ENCODE peak calls at places on chromosome 22, in six cellular contexts. Y is GM06990, M is GM12865, V is MM.1S, W is choroid plexus epithelial cell, L is A549. R is an unnamed sample.

GRCh38 chr22:24329453-24329852 is 58.8 kb downstream of the SPECC1L start:
- DNase-seq in Y (no peak), M (no peak), V (no peak), W (no peak), L (no peak), R (no peak)

GRCh38 chr22:24200616-24201212 is 19.4 kb downstream of the SUSD2 start:
- DNase-seq in Y (no peak), M (no peak), V (no peak), W (peak), L (peak), R (peak)

GRCh38 chr22:29854432-29854831 is 16.4 kb upstream of the ASCC2 start:
- DNase-seq in Y (no peak), M (no peak), V (no peak), W (no peak), L (no peak), R (no peak)

GRCh38 chr22:35995772-35996171 is 32.9 kb downstream of the RBFOX2 start:
- DNase-seq in Y (no peak), M (no peak), V (no peak), W (peak), L (no peak), R (peak)

GRCh38 chr22:49296561-49296960 is 531.1 kb downstream of the BRD1 start:
- DNase-seq in Y (no peak), M (no peak), V (no peak), W (no peak), L (no peak), R (no peak)

GRCh38 chr22:24091551-24092420 is 80.7 kb downstream of the CABIN1 start:
- DNase-seq in Y (no peak), M (no peak), V (no peak), W (no peak), L (no peak), R (no peak)

GRCh38 chr22:24536089-24536488 is 18.8 kb downstream of the GUCD1 start:
- DNase-seq in Y (no peak), M (no peak), V (no peak), W (no peak), L (no peak), R (peak)

GRCh38 chr22:33020721-33021120 is 37.5 kb downstream of the SYN3 start:
- DNase-seq in Y (no peak), M (no peak), V (no peak), W (no peak), L (no peak), R (no peak)

GRCh38 chr22:31912402-31912733 is 32.0 kb upstream of the YWHAH start:
- DNase-seq in Y (no peak), M (no peak), V (no peak), W (no peak), L (no peak), R (no peak)

GRCh38 chr22:23678133-23678532 is 12.7 kb upstream of the RGL4 start:
- DNase-seq in Y (no peak), M (no peak), V (no peak), W (no peak), L (no peak), R (no peak)

GRCh38 chr22:36029406-36029755 is 757 bp upstream of the RBFOX2 start:
- DNase-seq in Y (no peak), M (no peak), V (no peak), W (no peak), L (no peak), R (no peak)

GRCh38 chr22:32281092-32281491 is 25.9 kb upstream of the SLC5A4 start:
- DNase-seq in Y (no peak), M (no peak), V (no peak), W (peak), L (peak), R (peak)

GRCh38 chr22:42719656-42720262 is 911 bp downstream of the A4GALT start:
- DNase-seq in Y (no peak), M (peak), V (no peak), W (no peak), L (no peak), R (peak)

GRCh38 chr22:44316393-44317162 is 3.8 kb upstream of the SHISAL1 start:
- DNase-seq in Y (no peak), M (no peak), V (no peak), W (no peak), L (no peak), R (no peak)

GRCh38 chr22:17199131-17199731 is 20.0 kb downstream of the ADA2 start:
- DNase-seq in Y (no peak), M (no peak), V (no peak), W (peak), L (no peak), R (no peak)

GRCh38 chr22:48138855-48139254 is 1376.4 kb downstream of the TBC1D22A start:
- DNase-seq in Y (no peak), M (peak), V (no peak), W (no peak), L (no peak), R (no peak)

GRCh38 chr22:28882878-28883656 is at the start of gene ZNRF3:
- DNase-seq in Y (peak), M (peak), V (peak), W (peak), L (peak), R (peak)

GRCh38 chr22:49525776-49526535 is 301.7 kb downstream of the BRD1 start:
- DNase-seq in Y (no peak), M (no peak), V (no peak), W (no peak), L (no peak), R (no peak)

GRCh38 chr22:17773606-17774205 is 563 bp downstream of the BID start:
- DNase-seq in Y (peak), M (peak), V (peak), W (peak), L (peak), R (peak)

GRCh38 chr22:49617264-49617663 is 210.4 kb downstream of the BRD1 start:
- DNase-seq in Y (no peak), M (no peak), V (no peak), W (no peak), L (no peak), R (no peak)

GRCh38 chr22:50530857-50531545 is 1.2 kb upstream of the TYMP start:
- DNase-seq in Y (peak), M (peak), V (peak), W (peak), L (peak), R (peak)

GRCh38 chr22:35596821-35597220 is 20.3 kb downstream of the MB start:
- DNase-seq in Y (no peak), M (no peak), V (no peak), W (no peak), L (no peak), R (no peak)

GRCh38 chr22:44042822-44043221 is 18.7 kb downstream of the PARVB start:
- DNase-seq in Y (no peak), M (no peak), V (no peak), W (no peak), L (no peak), R (no peak)

GRCh38 chr22:26182723-26183122 is 13.5 kb downstream of the SEZ6L start:
- DNase-seq in Y (no peak), M (no peak), V (no peak), W (no peak), L (no peak), R (no peak)

GRCh38 chr22:22657712-22658111 is 13.3 kb downstream of the GGTLC2 start:
- DNase-seq in Y (no peak), M (no peak), V (no peak), W (no peak), L (no peak), R (no peak)

GRCh38 chr22:37654556-37655251 is 3.8 kb upstream of the PDXP start:
- DNase-seq in Y (no peak), M (no peak), V (no peak), W (no peak), L (no peak), R (no peak)

GRCh38 chr22:17477401-17477833 is 85.9 kb upstream of the SLC25A18 start:
- DNase-seq in Y (no peak), M (no peak), V (no peak), W (peak), L (no peak), R (no peak)

GRCh38 chr22:44242946-44243724 is 62.4 kb downstream of the PARVG start:
- DNase-seq in Y (no peak), M (no peak), V (no peak), W (no peak), L (no peak), R (no peak)

GRCh38 chr22:24376606-24377005 is 50.8 kb upstream of the ADORA2A start:
- DNase-seq in Y (no peak), M (no peak), V (peak), W (no peak), L (no peak), R (no peak)

GRCh38 chr22:50010676-50011446 is 1.7 kb downstream of the IL17REL start:
- DNase-seq in Y (peak), M (peak), V (no peak), W (no peak), L (no peak), R (no peak)

GRCh38 chr22:38705235-38706100 is at the start of gene GTPBP1:
- DNase-seq in Y (peak), M (peak), V (peak), W (peak), L (peak), R (peak)
- TF ChIP-seq CTCF in Y (no peak), M (no peak), V (no peak), W (peak), L (no peak), R (no peak)

GRCh38 chr22:41038732-41039131 is 53.7 kb upstream of the EP300 start:
- DNase-seq in Y (no peak), M (no peak), V (no peak), W (no peak), L (no peak), R (no peak)
- TF ChIP-seq CTCF in Y (no peak), M (no peak), V (no peak), W (no peak), L (no peak), R (no peak)

DNA sequence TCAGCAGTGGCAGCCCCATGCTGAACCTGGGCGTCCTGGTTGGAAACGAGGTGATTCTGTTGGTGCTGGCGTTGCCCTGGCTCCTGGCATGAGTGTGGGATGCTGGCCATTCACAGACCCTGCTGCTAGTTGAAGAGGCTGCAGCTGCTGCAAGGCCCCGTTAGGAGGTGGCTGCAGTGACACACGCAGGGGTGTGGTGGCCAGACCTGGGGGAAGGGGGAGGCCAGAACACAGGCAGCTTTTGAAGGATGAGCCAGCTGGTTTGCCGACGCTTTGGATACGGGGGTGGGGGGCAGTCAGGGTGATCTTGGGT is 77.2 kb downstream of the MORC2 start:
- DNase-seq in Y (no peak), M (no peak), V (no peak), W (no peak), L (no peak), R (no peak)
- TF ChIP-seq CTCF in Y (no peak), M (no peak), V (no peak), W (no peak), L (no peak), R (no peak)

GRCh38 chr22:20014526-20015186 is 2.0 kb downstream of the ARVCF start:
- DNase-seq in Y (no peak), M (no peak), V (no peak), W (no peak), L (no peak), R (no peak)

GRCh38 chr22:20015187-20015625 is 1.4 kb downstream of the ARVCF start:
- DNase-seq in Y (no peak), M (no peak), V (no peak), W (no peak), L (no peak), R (no peak)

GRCh38 chr22:20012741-20013331 is 3.8 kb downstream of the ARVCF start:
- DNase-seq in Y (no peak), M (no peak), V (no peak), W (no peak), L (no peak), R (no peak)

GRCh38 chr22:20011993-20012740 is 4.5 kb downstream of the ARVCF start:
- DNase-seq in Y (no peak), M (no peak), V (no peak), W (no peak), L (no peak), R (no peak)

GRCh38 chr22:20013382-20013871 is 3.2 kb downstream of the ARVCF start:
- DNase-seq in Y (no peak), M (peak), V (no peak), W (peak), L (no peak), R (no peak)
- TF ChIP-seq CTCF in Y (peak), M (peak), V (peak), W (peak), L (peak), R (no peak)

GRCh38 chr22:46247443-46247975 is 2.6 kb downstream of the CDPF1 start:
- DNase-seq in Y (no peak), M (no peak), V (no peak), W (no peak), L (no peak), R (no peak)

GRCh38 chr22:46250783-46251125 is 661 bp upstream of the CDPF1 start:
- DNase-seq in Y (no peak), M (no peak), V (no peak), W (no peak), L (no peak), R (no peak)

GRCh38 chr22:46251266-46251665 is 1.2 kb upstream of the CDPF1 start:
- DNase-seq in Y (no peak), M (no peak), V (no peak), W (no peak), L (no peak), R (no peak)

GRCh38 chr22:46251816-46252380 is 1.8 kb upstream of the CDPF1 start:
- DNase-seq in Y (no peak), M (no peak), V (no peak), W (no peak), L (no peak), R (no peak)

GRCh38 chr22:46250035-46250782 is at the start of gene CDPF1:
- DNase-seq in Y (peak), M (peak), V (peak), W (peak), L (peak), R (peak)
- TF ChIP-seq CTCF in Y (no peak), M (no peak), V (no peak), W (no peak), L (no peak), R (no peak)

DNA sequence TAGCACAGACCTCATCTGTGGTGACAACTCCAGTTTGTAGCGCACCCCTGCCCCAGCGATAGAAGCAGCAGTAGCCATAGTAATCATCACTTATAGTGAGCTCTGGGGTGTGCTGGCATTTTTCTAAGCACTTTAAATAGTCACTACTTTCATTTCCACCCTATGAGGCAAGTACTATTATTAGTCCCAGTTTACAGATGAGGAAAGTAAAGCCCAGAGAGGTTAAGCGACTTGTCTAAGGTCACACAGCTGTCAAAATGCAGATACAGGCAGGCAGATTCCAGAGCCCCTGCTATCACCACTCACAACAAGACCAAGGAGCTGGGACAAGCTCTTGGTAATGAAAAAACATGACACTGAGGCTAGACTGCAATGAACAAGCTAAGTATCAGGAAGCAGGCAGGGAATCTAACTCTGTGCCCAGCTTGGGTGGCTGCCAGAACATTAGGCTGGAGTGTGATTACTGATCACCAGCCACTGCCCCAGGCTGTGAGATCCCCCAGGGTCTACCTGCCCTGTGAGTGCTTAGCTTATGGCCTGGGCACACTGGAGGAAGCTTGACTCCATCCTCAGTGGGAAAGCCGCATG is 561.2 kb downstream of the MN1 start:
- DNase-seq in Y (no peak), M (no peak), V (no peak), W (no peak), L (no peak), R (no peak)
- TF ChIP-seq CTCF in Y (no peak), M (no peak), V (no peak), W (no peak), L (no peak), R (no peak)

GRCh38 chr22:19168088-19168890 is 10.2 kb downstream of the SLC25A1 start:
- DNase-seq in Y (no peak), M (no peak), V (no peak), W (no peak), L (no peak), R (no peak)
- TF ChIP-seq CTCF in Y (no peak), M (no peak), V (peak), W (no peak), L (no peak), R (no peak)

GRCh38 chr22:40519284-40519947 is 117.1 kb downstream of the MRTFA start:
- DNase-seq in Y (peak), M (peak), V (peak), W (no peak), L (no peak), R (no peak)
- TF ChIP-seq CTCF in Y (no peak), M (no peak), V (no peak), W (no peak), L (no peak), R (no peak)

DNA sequence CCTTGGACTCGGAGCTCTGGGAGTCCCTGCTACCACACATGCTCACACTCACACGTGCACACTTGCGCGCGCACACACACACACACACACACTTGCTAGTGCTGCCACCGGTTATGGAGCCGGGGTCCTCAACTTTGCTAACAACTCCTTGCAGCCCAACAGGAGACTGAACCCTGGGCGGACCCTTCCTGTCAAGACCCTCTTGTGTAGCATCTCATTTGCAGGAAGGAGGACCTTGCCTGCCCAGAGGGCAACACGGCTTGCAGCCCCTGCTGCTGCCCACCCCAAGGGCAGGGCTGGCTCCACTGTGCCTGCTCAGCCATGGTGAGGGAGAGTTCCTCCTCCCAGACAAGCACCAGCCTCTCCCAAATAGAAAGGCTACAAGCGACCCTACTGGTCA is 107.5 kb downstream of the WNT7B start:
- DNase-seq in Y (no peak), M (no peak), V (no peak), W (no peak), L (no peak), R (no peak)
- TF ChIP-seq CTCF in Y (no peak), M (no peak), V (no peak), W (no peak), L (no peak), R (no peak)